ENCODE peak calls at places on chromosomes 12 and 14, in five cellular contexts. One of them, this sample, is unnamed. For H3K4me1, the result is how much of the 10 kb centered on the place peaks cover.

GRCh38 chr12:131862084-131862441 is 32.4 kb upstream of the ULK1 start:
- DNase-seq in IMR-90: no peak
- DNase-seq in H9: peak
- DNase-seq in kidney: peak
- DNase-seq in mammary epithelial cell: no peak
- DNase-seq in this sample: no peak

GRCh38 chr12:112906712-112907414 is at the start of gene OAS1:
- DNase-seq in IMR-90: peak
- DNase-seq in H9: no peak
- DNase-seq in kidney: no peak
- DNase-seq in mammary epithelial cell: peak
- DNase-seq in this sample: peak

GRCh38 chr14:103104654-103105511 is 10.4 kb downstream of the EXOC3L4 start:
- DNase-seq in IMR-90: peak
- DNase-seq in H9: peak
- DNase-seq in kidney: peak
- DNase-seq in mammary epithelial cell: peak
- DNase-seq in this sample: peak

GRCh38 chr12:79512068-79512467 is 178.7 kb downstream of the PAWR start:
- DNase-seq in IMR-90: no peak
- DNase-seq in H9: peak
- DNase-seq in kidney: no peak
- DNase-seq in mammary epithelial cell: no peak
- DNase-seq in this sample: no peak

GRCh38 chr14:103527408-103528157 is 1.4 kb upstream of the TRMT61A start:
- DNase-seq in IMR-90: no peak
- DNase-seq in H9: no peak
- DNase-seq in kidney: peak
- DNase-seq in mammary epithelial cell: peak
- DNase-seq in this sample: no peak

GRCh38 chr12:59193476-59194050 is 273.3 kb upstream of the LRIG3 start:
- DNase-seq in IMR-90: no peak
- DNase-seq in H9: no peak
- DNase-seq in kidney: no peak
- DNase-seq in mammary epithelial cell: peak
- DNase-seq in this sample: no peak

GRCh38 chr14:101851716-101852395 is 90.3 kb downstream of the PPP2R5C start:
- DNase-seq in IMR-90: no peak
- DNase-seq in H9: no peak
- DNase-seq in kidney: no peak
- DNase-seq in mammary epithelial cell: no peak
- DNase-seq in this sample: no peak

GRCh38 chr12:97404549-97404948 is 58.1 kb upstream of the RMST start:
- DNase-seq in IMR-90: peak
- DNase-seq in H9: peak
- DNase-seq in kidney: no peak
- DNase-seq in mammary epithelial cell: peak
- DNase-seq in this sample: peak

GRCh38 chr12:69880566-69880965 is 55.5 kb downstream of the MYRFL start:
- DNase-seq in IMR-90: peak
- DNase-seq in H9: peak
- DNase-seq in kidney: no peak
- DNase-seq in mammary epithelial cell: peak
- DNase-seq in this sample: peak

GRCh38 chr14:69674546-69675245 is 63.3 kb downstream of the SUSD6 start:
- DNase-seq in IMR-90: no peak
- DNase-seq in H9: no peak
- DNase-seq in kidney: no peak
- DNase-seq in mammary epithelial cell: no peak
- DNase-seq in this sample: no peak

GRCh38 chr14:69675246-69675583 is 63.8 kb downstream of the SUSD6 start:
- DNase-seq in IMR-90: no peak
- DNase-seq in H9: no peak
- DNase-seq in kidney: no peak
- DNase-seq in mammary epithelial cell: no peak
- DNase-seq in this sample: no peak

GRCh38 chr14:69673099-69673498 is 61.7 kb downstream of the SUSD6 start:
- DNase-seq in IMR-90: no peak
- DNase-seq in H9: no peak
- DNase-seq in kidney: no peak
- DNase-seq in mammary epithelial cell: no peak
- DNase-seq in this sample: no peak

GRCh38 chr14:69673578-69674305 is 62.3 kb downstream of the SUSD6 start:
- DNase-seq in IMR-90: no peak
- DNase-seq in H9: no peak
- DNase-seq in kidney: no peak
- DNase-seq in mammary epithelial cell: no peak
- DNase-seq in this sample: no peak

GRCh38 chr14:69675877-69676416 is 64.6 kb downstream of the SUSD6 start:
- DNase-seq in IMR-90: no peak
- DNase-seq in H9: no peak
- DNase-seq in kidney: no peak
- DNase-seq in mammary epithelial cell: no peak
- DNase-seq in this sample: no peak
- H3K4me1 ChIP-seq in IMR-90: under half
- H3K4me1 ChIP-seq in H9: under half
- H3K4me1 ChIP-seq in kidney: under half
- H3K4me1 ChIP-seq in mammary epithelial cell: under half
- H3K4me1 ChIP-seq in this sample: under half

GRCh38 chr12:65189028-65189718 is 19.8 kb downstream of the LEMD3 start:
- DNase-seq in IMR-90: no peak
- DNase-seq in H9: no peak
- DNase-seq in kidney: no peak
- DNase-seq in mammary epithelial cell: no peak
- DNase-seq in this sample: no peak
- H3K4me1 ChIP-seq in IMR-90: under half
- H3K4me1 ChIP-seq in H9: under half
- H3K4me1 ChIP-seq in kidney: under half
- H3K4me1 ChIP-seq in mammary epithelial cell: under half
- H3K4me1 ChIP-seq in this sample: under half

DNA sequence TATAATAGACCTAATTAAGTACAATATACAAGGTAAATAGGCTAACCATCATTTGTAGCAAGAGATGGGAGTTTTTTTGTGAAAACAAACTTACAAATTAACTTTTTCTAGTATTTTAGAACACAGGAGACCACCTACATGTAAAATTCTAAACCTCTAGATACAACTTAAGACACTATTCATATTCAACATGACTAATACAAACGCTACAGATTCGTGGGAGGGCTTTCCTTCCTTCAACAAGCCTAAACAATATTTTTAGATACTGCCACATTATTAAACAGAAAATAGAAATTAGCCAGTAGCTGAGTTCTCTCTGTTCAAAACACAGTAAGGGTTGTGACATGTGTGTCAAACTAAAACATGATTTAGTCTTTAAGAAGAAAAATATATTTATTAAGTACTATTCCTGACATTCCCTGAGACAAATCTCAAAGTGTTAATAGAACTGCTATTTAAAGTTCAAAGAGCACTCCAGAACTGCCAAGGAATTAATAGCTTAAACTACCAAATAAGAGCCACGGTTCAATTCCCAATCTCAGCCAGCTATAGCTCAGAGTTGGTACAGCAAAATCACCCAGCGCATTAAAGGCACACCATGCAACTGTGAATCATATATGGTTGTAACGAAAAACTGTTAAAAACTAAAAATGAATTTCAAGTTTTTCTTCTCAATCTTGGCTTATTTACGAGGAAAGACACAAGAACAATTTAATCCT is 10.7 kb downstream of the MED13L start:
- DNase-seq in IMR-90: peak
- DNase-seq in H9: no peak
- DNase-seq in kidney: no peak
- DNase-seq in mammary epithelial cell: peak
- DNase-seq in this sample: no peak
- H3K4me1 ChIP-seq in IMR-90: under half
- H3K4me1 ChIP-seq in H9: under half
- H3K4me1 ChIP-seq in kidney: under half
- H3K4me1 ChIP-seq in mammary epithelial cell: under half
- H3K4me1 ChIP-seq in this sample: half or more

GRCh38 chr12:2190085-2190484 is 137.3 kb downstream of the CACNA1C start:
- DNase-seq in IMR-90: no peak
- DNase-seq in H9: peak
- DNase-seq in kidney: no peak
- DNase-seq in mammary epithelial cell: no peak
- DNase-seq in this sample: no peak

GRCh38 chr12:2191534-2192153 is 138.9 kb downstream of the CACNA1C start:
- DNase-seq in IMR-90: no peak
- DNase-seq in H9: no peak
- DNase-seq in kidney: no peak
- DNase-seq in mammary epithelial cell: no peak
- DNase-seq in this sample: no peak

GRCh38 chr12:2194060-2194459 is 141.3 kb downstream of the CACNA1C start:
- DNase-seq in IMR-90: no peak
- DNase-seq in H9: no peak
- DNase-seq in kidney: no peak
- DNase-seq in mammary epithelial cell: no peak
- DNase-seq in this sample: no peak

GRCh38 chr12:2192231-2192630 is 139.4 kb downstream of the CACNA1C start:
- DNase-seq in IMR-90: no peak
- DNase-seq in H9: no peak
- DNase-seq in kidney: no peak
- DNase-seq in mammary epithelial cell: no peak
- DNase-seq in this sample: no peak

GRCh38 chr12:2190896-2191533 is 138.2 kb downstream of the CACNA1C start:
- DNase-seq in IMR-90: no peak
- DNase-seq in H9: no peak
- DNase-seq in kidney: no peak
- DNase-seq in mammary epithelial cell: no peak
- DNase-seq in this sample: no peak
- H3K4me1 ChIP-seq in IMR-90: under half
- H3K4me1 ChIP-seq in H9: under half
- H3K4me1 ChIP-seq in kidney: under half
- H3K4me1 ChIP-seq in mammary epithelial cell: under half
- H3K4me1 ChIP-seq in this sample: under half

GRCh38 chr14:35404246-35404495 is 378 bp downstream of the NFKBIA start:
- DNase-seq in IMR-90: no peak
- DNase-seq in H9: no peak
- DNase-seq in kidney: no peak
- DNase-seq in mammary epithelial cell: no peak
- DNase-seq in this sample: no peak

GRCh38 chr14:35404496-35405303 is at the start of gene NFKBIA:
- DNase-seq in IMR-90: peak
- DNase-seq in H9: peak
- DNase-seq in kidney: peak
- DNase-seq in mammary epithelial cell: peak
- DNase-seq in this sample: peak

GRCh38 chr14:35403085-35403396 is 1.5 kb downstream of the NFKBIA start:
- DNase-seq in IMR-90: peak
- DNase-seq in H9: no peak
- DNase-seq in kidney: peak
- DNase-seq in mammary epithelial cell: peak
- DNase-seq in this sample: no peak

GRCh38 chr14:35402323-35403084 is 2.0 kb downstream of the NFKBIA start:
- DNase-seq in IMR-90: peak
- DNase-seq in H9: no peak
- DNase-seq in kidney: peak
- DNase-seq in mammary epithelial cell: peak
- DNase-seq in this sample: no peak

DNA sequence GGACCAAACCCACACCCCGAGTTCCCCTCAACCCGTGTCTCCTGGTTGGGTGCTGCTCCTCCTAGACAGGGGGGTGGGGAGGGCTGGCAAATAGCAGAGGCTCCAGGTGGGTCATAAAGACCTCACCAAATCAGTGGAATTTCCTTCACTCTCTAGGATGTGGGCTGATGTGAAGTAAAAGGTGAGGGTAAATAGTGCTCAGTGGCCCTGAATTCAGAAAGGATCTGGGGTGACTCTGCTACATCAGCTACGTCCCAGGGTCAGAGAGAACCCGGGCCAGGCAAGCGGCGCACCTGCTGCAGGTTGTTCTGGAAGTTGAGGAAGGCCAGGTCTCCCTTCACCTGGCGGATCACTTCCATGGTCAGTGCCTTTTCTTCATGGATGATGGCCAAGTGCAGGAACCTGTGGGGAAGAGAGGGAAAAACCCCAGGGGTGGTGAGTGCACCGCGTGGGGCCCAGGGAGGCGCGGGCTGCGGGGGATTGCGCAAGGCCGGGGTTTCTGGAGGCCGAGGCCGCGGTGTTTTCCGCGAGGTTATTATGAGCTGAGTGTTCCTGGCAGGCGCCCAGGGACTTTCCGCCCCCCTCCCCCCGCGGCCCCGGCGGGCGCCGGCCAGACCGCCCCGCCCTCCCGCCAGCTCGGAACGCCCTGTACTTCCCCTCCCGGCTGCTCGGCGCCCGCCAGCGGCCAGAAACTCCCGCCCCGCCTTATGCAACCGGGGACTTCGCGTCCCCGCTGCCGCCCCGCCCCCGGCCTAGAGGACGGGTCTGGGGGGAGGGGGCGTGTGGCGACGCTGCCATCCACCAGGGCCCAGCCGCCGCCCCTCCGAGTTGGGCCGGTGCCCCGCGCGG is 928 bp downstream of the NFKBIA start:
- DNase-seq in IMR-90: peak
- DNase-seq in H9: peak
- DNase-seq in kidney: peak
- DNase-seq in mammary epithelial cell: peak
- DNase-seq in this sample: peak
- H3K4me1 ChIP-seq in IMR-90: under half
- H3K4me1 ChIP-seq in H9: under half
- H3K4me1 ChIP-seq in kidney: under half
- H3K4me1 ChIP-seq in mammary epithelial cell: under half
- H3K4me1 ChIP-seq in this sample: half or more

GRCh38 chr14:61434315-61434714 is 112.9 kb downstream of the PRKCH start:
- DNase-seq in IMR-90: peak
- DNase-seq in H9: no peak
- DNase-seq in kidney: no peak
- DNase-seq in mammary epithelial cell: no peak
- DNase-seq in this sample: peak
- H3K4me1 ChIP-seq in IMR-90: under half
- H3K4me1 ChIP-seq in H9: under half
- H3K4me1 ChIP-seq in kidney: under half
- H3K4me1 ChIP-seq in mammary epithelial cell: under half
- H3K4me1 ChIP-seq in this sample: half or more